ENCODE peak calls at places on chromosomes 16 and 17, in six cellular contexts. W, T, K, Y, F and R are unnamed samples.

GRCh38 chr17:45410144-45411091 is 22.3 kb downstream of the ARHGAP27 start:
- DNase-seq in F (no peak), K (peak), W (no peak), Y (no peak), T (no peak), R (peak)

GRCh38 chr17:58189436-58190146 is 2.9 kb upstream of the EPX start:
- DNase-seq in T (peak), K (no peak), W (peak), F (peak), Y (no peak), R (no peak)

GRCh38 chr17:31085563-31085962 is 9.2 kb upstream of the NF1 start:
- DNase-seq in W (no peak), K (no peak), Y (no peak), F (no peak), T (no peak), R (no peak)

GRCh38 chr17:37750768-37751466 is 6.1 kb upstream of the HNF1B start:
- DNase-seq in F (no peak), K (no peak), W (peak), Y (no peak), T (no peak), R (no peak)

GRCh38 chr17:2299136-2299535 is 4.4 kb downstream of the SMG6 start:
- DNase-seq in T (no peak), Y (no peak), W (no peak), F (no peak), K (no peak), R (no peak)

GRCh38 chr17:33494156-33494555 is 201.1 kb upstream of the ASIC2 start:
- DNase-seq in Y (no peak), F (no peak), T (no peak), W (no peak), K (no peak), R (no peak)

GRCh38 chr16:47492428-47493357 is 31.6 kb downstream of the PHKB start:
- DNase-seq in T (peak), K (no peak), F (no peak), Y (peak), W (peak), R (no peak)

GRCh38 chr17:45430738-45431530 is 1.7 kb downstream of the ARHGAP27 start:
- DNase-seq in Y (no peak), T (no peak), K (no peak), F (peak), W (peak), R (no peak)

GRCh38 chr16:84049403-84050060 is 6.9 kb upstream of the SLC38A8 start:
- DNase-seq in F (no peak), Y (no peak), W (no peak), K (no peak), T (no peak), R (no peak)

GRCh38 chr17:68783861-68784260 is 171.3 kb downstream of the ABCA8 start:
- DNase-seq in T (no peak), K (no peak), W (no peak), F (no peak), Y (no peak), R (no peak)

GRCh38 chr16:84478172-84478948 is 26.1 kb downstream of the MEAK7 start:
- DNase-seq in W (no peak), Y (no peak), F (no peak), K (no peak), T (no peak), R (no peak)

GRCh38 chr16:340370-341091 is 12.0 kb downstream of the AXIN1 start:
- DNase-seq in T (no peak), Y (no peak), W (no peak), K (no peak), F (no peak), R (no peak)

GRCh38 chr16:58717994-58718393 is 16.1 kb downstream of the GOT2 start:
- DNase-seq in K (no peak), F (no peak), W (no peak), T (no peak), Y (no peak), R (no peak)

GRCh38 chr17:27906238-27906603 is 13.1 kb upstream of the LYRM9 start:
- DNase-seq in Y (no peak), K (no peak), W (no peak), T (no peak), F (no peak), R (no peak)

GRCh38 chr17:65618516-65618915 is 57.1 kb upstream of the AXIN2 start:
- DNase-seq in F (no peak), Y (no peak), T (no peak), K (no peak), W (no peak), R (no peak)

GRCh38 chr16:50857881-50858280 is 116.0 kb downstream of the CYLD start:
- DNase-seq in W (no peak), F (no peak), Y (no peak), T (no peak), K (no peak), R (no peak)

GRCh38 chr17:44557653-44558285 is 485 bp downstream of the FZD2 start:
- DNase-seq in W (peak), Y (no peak), F (peak), T (peak), K (peak), R (peak)

GRCh38 chr16:26178298-26178697 is 486.5 kb downstream of the HS3ST4 start:
- DNase-seq in T (no peak), Y (no peak), W (no peak), F (no peak), K (no peak), R (no peak)

GRCh38 chr16:69039333-69039941 is 66.0 kb upstream of the HAS3 start:
- DNase-seq in K (no peak), T (no peak), W (no peak), Y (no peak), F (no peak), R (no peak)

GRCh38 chr17:50272711-50273653 is 1.3 kb upstream of the TMEM92 start:
- DNase-seq in W (peak), Y (no peak), T (peak), K (peak), F (no peak), R (peak)

GRCh38 chr17:81065500-81065899 is 30.5 kb downstream of the BAIAP2 start:
- DNase-seq in W (no peak), K (no peak), F (no peak), Y (no peak), T (no peak), R (no peak)

GRCh38 chr16:67284699-67285646 is 5.6 kb downstream of the PLEKHG4 start:
- DNase-seq in K (no peak), T (peak), Y (no peak), W (peak), F (no peak), R (no peak)

GRCh38 chr17:40109471-40109824 is 9.1 kb upstream of the NR1D1 start:
- DNase-seq in W (no peak), Y (no peak), K (no peak), T (no peak), F (no peak), R (no peak)

GRCh38 chr17:34850964-34851363 is 110.3 kb downstream of the CCT6B start:
- DNase-seq in K (no peak), Y (no peak), T (no peak), W (no peak), F (no peak), R (no peak)

GRCh38 chr17:78645421-78646295 is 68.5 kb upstream of the DNAH17 start:
- DNase-seq in K (peak), F (no peak), Y (peak), T (peak), W (peak), R (peak)

GRCh38 chr17:11239379-11239970 is 1.5 kb upstream of the SHISA6 start:
- DNase-seq in Y (no peak), K (no peak), T (no peak), W (no peak), F (no peak), R (no peak)

GRCh38 chr16:5215911-5216310 is 118.3 kb upstream of the EEF2KMT start:
- DNase-seq in Y (no peak), F (no peak), T (no peak), W (no peak), K (no peak), R (no peak)

GRCh38 chr16:82995927-82996441 is 369.2 kb downstream of the CDH13 start:
- DNase-seq in F (peak), T (no peak), Y (no peak), W (no peak), K (no peak), R (no peak)

GRCh38 chr17:5485270-5486205 is at the start of gene DERL2:
- DNase-seq in F (no peak), W (no peak), K (no peak), Y (no peak), T (no peak), R (no peak)

GRCh38 chr17:1787301-1787902 is 25.5 kb downstream of the SERPINF1 start:
- DNase-seq in K (no peak), T (peak), W (peak), F (no peak), Y (peak), R (no peak)

GRCh38 chr17:33927732-33928133 is 327.4 kb upstream of the CCL2 start:
- DNase-seq in F (no peak), Y (no peak), W (no peak), K (no peak), T (no peak), R (no peak)

GRCh38 chr17:285751-286422 is 66.7 kb downstream of the RPH3AL start:
- DNase-seq in K (no peak), W (no peak), Y (no peak), F (no peak), T (no peak), R (no peak)

GRCh38 chr17:40339068-40339699 is 25.4 kb downstream of the GJD3 start:
- DNase-seq in Y (no peak), K (no peak), W (no peak), F (no peak), T (no peak), R (no peak)

GRCh38 chr17:4721203-4722135 is 9.8 kb upstream of the MED11 start:
- DNase-seq in T (no peak), F (no peak), K (no peak), Y (no peak), W (peak), R (no peak)

GRCh38 chr17:64622931-64623654 is 39.0 kb downstream of the SMURF2 start:
- DNase-seq in T (no peak), F (peak), K (no peak), Y (no peak), W (no peak), R (no peak)

GRCh38 chr17:71320009-71320796 is 800.6 kb upstream of the SOX9 start:
- DNase-seq in Y (no peak), T (no peak), W (no peak), F (no peak), K (no peak), R (no peak)

GRCh38 chr16:57262841-57263584 is 18.0 kb downstream of the ARL2BP start:
- DNase-seq in F (no peak), K (no peak), W (peak), Y (no peak), T (no peak), R (no peak)

GRCh38 chr16:30767767-30768465 is 5.8 kb downstream of the RNF40 start:
- DNase-seq in F (no peak), W (no peak), Y (no peak), K (no peak), T (no peak), R (no peak)

GRCh38 chr17:46976626-46977270 is 2.3 kb downstream of the RPRML start:
- DNase-seq in T (no peak), F (no peak), W (no peak), K (no peak), Y (no peak), R (no peak)
- TF ChIP-seq CTCF in T (no peak), F (no peak), W (no peak), K (no peak), Y (no peak), R (no peak)

GRCh38 chr17:63276821-63277220 is 169.3 kb downstream of the CYB561 start:
- DNase-seq in W (no peak), K (no peak), Y (no peak), F (no peak), T (no peak), R (no peak)

GRCh38 chr17:63277629-63278028 is 168.5 kb downstream of the CYB561 start:
- DNase-seq in Y (no peak), F (no peak), W (no peak), K (no peak), T (no peak), R (no peak)

GRCh38 chr17:63275318-63275967 is 170.7 kb downstream of the CYB561 start:
- DNase-seq in K (no peak), W (no peak), T (no peak), F (peak), Y (no peak), R (no peak)

GRCh38 chr17:63276376-63276775 is 169.7 kb downstream of the CYB561 start:
- DNase-seq in T (no peak), W (no peak), K (no peak), F (no peak), Y (no peak), R (no peak)

GRCh38 chr17:63275968-63276349 is 170.1 kb downstream of the CYB561 start:
- DNase-seq in Y (no peak), K (no peak), T (no peak), F (no peak), W (no peak), R (no peak)
- H3K27ac ChIP-seq in Y (no peak), K (no peak), T (peak), F (peak), W (no peak), R (no peak)

DNA sequence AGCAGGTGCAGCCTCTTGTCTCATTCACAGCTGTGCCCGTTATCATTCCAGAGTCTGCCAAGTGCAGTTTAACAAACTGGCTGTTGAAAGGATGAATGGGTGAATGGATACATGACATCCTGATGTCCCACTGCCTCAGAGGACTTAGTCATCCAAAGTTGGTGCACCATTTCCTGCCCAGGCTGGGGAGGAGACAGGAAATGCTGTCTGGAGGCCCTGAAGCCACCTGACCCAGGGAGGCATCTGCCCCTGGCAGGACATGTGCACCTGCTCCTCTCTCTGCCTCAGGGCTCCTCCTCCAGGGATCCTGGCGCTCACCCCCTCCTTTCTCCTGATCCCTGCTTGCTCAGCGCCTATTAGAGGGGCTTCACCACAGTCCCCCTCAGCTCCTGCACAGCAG is 1.8 kb upstream of the CD300C start:
- DNase-seq in K (no peak), T (no peak), W (no peak), F (no peak), Y (no peak), R (no peak)
- TF ChIP-seq CTCF in K (no peak), T (no peak), W (no peak), F (no peak), Y (no peak), R (no peak)

GRCh38 chr17:17079761-17080160 is 37.5 kb downstream of the MPRIP start:
- DNase-seq in W (peak), F (no peak), T (peak), K (no peak), Y (no peak), R (no peak)
- H3K27ac ChIP-seq in W (peak), F (no peak), T (peak), K (no peak), Y (no peak), R (no peak)

GRCh38 chr16:52068447-52069074 is 478.4 kb downstream of the TOX3 start:
- DNase-seq in K (no peak), Y (no peak), W (peak), F (peak), T (no peak), R (no peak)
- TF ChIP-seq CTCF in K (no peak), Y (no peak), W (peak), F (peak), T (peak), R (no peak)

GRCh38 chr16:27650073-27650701 is 100.2 kb downstream of the KATNIP start:
- DNase-seq in Y (no peak), K (no peak), F (peak), T (no peak), W (no peak), R (no peak)
- H3K27ac ChIP-seq in Y (no peak), K (no peak), F (no peak), T (no peak), W (no peak), R (no peak)

GRCh38 chr16:73053379-73054130 is 5.6 kb upstream of the ZFHX3 start:
- DNase-seq in W (no peak), K (no peak), Y (no peak), T (no peak), F (peak), R (no peak)
- TF ChIP-seq CTCF in W (no peak), K (no peak), Y (no peak), T (no peak), F (no peak), R (no peak)

GRCh38 chr16:86306811-86307517 is 203.4 kb upstream of the FOXF1 start:
- DNase-seq in W (no peak), T (no peak), K (no peak), Y (no peak), F (no peak), R (no peak)

GRCh38 chr16:86304868-86305267 is 205.5 kb upstream of the FOXF1 start:
- DNase-seq in F (no peak), W (no peak), K (no peak), T (no peak), Y (no peak), R (no peak)

GRCh38 chr16:86307518-86307903 is 202.8 kb upstream of the FOXF1 start:
- DNase-seq in T (no peak), Y (no peak), K (no peak), W (no peak), F (peak), R (no peak)

GRCh38 chr16:86305440-86305839 is 204.9 kb upstream of the FOXF1 start:
- DNase-seq in Y (no peak), K (no peak), W (no peak), T (no peak), F (no peak), R (no peak)

DNA sequence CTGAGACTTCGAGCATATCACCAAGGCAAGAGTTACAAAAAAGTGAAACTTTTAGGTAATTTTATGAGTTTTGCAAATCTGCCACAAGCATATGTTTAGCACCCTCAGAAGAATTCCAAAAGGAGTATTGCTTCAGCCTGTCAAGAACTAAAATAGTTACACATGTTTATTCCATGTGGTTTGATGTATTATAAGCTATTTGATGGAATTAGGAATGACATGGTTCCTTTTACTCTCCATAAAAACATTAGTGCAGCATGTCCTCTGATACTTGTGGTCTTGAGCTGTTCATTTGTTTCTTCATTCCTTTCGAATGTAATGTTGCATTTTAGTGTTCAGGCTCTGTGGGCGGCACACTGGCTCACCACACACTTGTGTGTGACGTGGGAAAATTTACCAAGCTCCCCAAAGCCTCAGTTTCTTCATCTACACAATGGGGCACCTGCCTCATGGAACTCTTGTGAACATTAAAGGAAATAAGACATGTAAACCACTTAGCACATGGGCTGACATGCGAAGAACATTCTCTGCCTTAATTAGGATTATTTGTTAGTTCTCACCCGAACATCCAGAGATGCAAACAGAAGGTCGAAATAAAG is 204.2 kb upstream of the FOXF1 start:
- DNase-seq in K (no peak), W (no peak), Y (no peak), T (no peak), F (no peak), R (no peak)
- H3K27ac ChIP-seq in K (no peak), W (no peak), Y (no peak), T (no peak), F (no peak), R (no peak)

GRCh38 chr17:83115832-83116231 is 36.4 kb downstream of the METRNL start:
- DNase-seq in Y (no peak), F (no peak), W (no peak), K (no peak), T (no peak), R (no peak)

GRCh38 chr17:83116311-83116771 is 36.9 kb downstream of the METRNL start:
- DNase-seq in F (no peak), K (no peak), W (no peak), T (no peak), Y (no peak), R (no peak)

GRCh38 chr17:83113792-83114191 is 34.4 kb downstream of the METRNL start:
- DNase-seq in T (no peak), W (no peak), F (no peak), K (no peak), Y (no peak), R (no peak)

GRCh38 chr17:83114706-83115105 is 35.3 kb downstream of the METRNL start:
- DNase-seq in W (no peak), T (no peak), Y (no peak), F (no peak), K (no peak), R (no peak)

GRCh38 chr17:83115202-83115651 is 35.8 kb downstream of the METRNL start:
- DNase-seq in K (no peak), F (no peak), W (no peak), T (no peak), Y (no peak), R (no peak)
- TF ChIP-seq CTCF in K (no peak), F (no peak), W (no peak), T (no peak), Y (no peak), R (no peak)